ENCODE peak calls at places on chromosomes 11 and 22, in six cellular contexts. One of them, this sample, is unnamed.

GRCh38 chr22:36328635-36329216 is 59.0 kb downstream of the MYH9 start:
- DNase-seq in naive thymus-derived CD4-positive, alpha-beta T cell: no peak
- DNase-seq in heart left ventricle: no peak
- DNase-seq in PC-3: peak; percentile 69
- DNase-seq in thoracic aorta: peak; percentile 62
- DNase-seq in lower lobe of right lung: no peak
- DNase-seq in this sample: peak; percentile 57

GRCh38 chr11:111538407-111539114 is 2.0 kb upstream of the LAYN start:
- DNase-seq in lower lobe of right lung: no peak
- DNase-seq in PC-3: peak; percentile 90
- DNase-seq in heart left ventricle: no peak
- DNase-seq in thoracic aorta: no peak
- DNase-seq in naive thymus-derived CD4-positive, alpha-beta T cell: no peak
- DNase-seq in this sample: no peak

GRCh38 chr11:82003671-82004148 is 730.0 kb downstream of the FAM181B start:
- DNase-seq in PC-3: no peak
- DNase-seq in heart left ventricle: no peak
- DNase-seq in thoracic aorta: no peak
- DNase-seq in naive thymus-derived CD4-positive, alpha-beta T cell: no peak
- DNase-seq in lower lobe of right lung: no peak
- DNase-seq in this sample: no peak

GRCh38 chr11:1937616-1938342 is 9.4 kb upstream of the MRPL23 start:
- DNase-seq in thoracic aorta: no peak
- DNase-seq in naive thymus-derived CD4-positive, alpha-beta T cell: no peak
- DNase-seq in heart left ventricle: no peak
- DNase-seq in PC-3: no peak
- DNase-seq in lower lobe of right lung: peak; percentile 41
- DNase-seq in this sample: peak; percentile 62

GRCh38 chr22:19358703-19359553 is 67.4 kb upstream of the CLTCL1 start:
- DNase-seq in heart left ventricle: no peak
- DNase-seq in thoracic aorta: no peak
- DNase-seq in lower lobe of right lung: no peak
- DNase-seq in naive thymus-derived CD4-positive, alpha-beta T cell: no peak
- DNase-seq in PC-3: no peak
- DNase-seq in this sample: no peak

GRCh38 chr22:36493690-36494110 is 12.3 kb upstream of the TXN2 start:
- DNase-seq in naive thymus-derived CD4-positive, alpha-beta T cell: no peak
- DNase-seq in lower lobe of right lung: peak; percentile 69
- DNase-seq in thoracic aorta: no peak
- DNase-seq in PC-3: no peak
- DNase-seq in heart left ventricle: peak; percentile 55
- DNase-seq in this sample: peak; percentile 67

GRCh38 chr11:63880031-63880841 is 36.7 kb downstream of the RCOR2 start:
- DNase-seq in lower lobe of right lung: no peak
- DNase-seq in thoracic aorta: no peak
- DNase-seq in PC-3: no peak
- DNase-seq in naive thymus-derived CD4-positive, alpha-beta T cell: no peak
- DNase-seq in heart left ventricle: no peak
- DNase-seq in this sample: no peak

GRCh38 chr22:36285545-36285944 is 32.6 kb downstream of the APOL1 start:
- DNase-seq in heart left ventricle: no peak
- DNase-seq in lower lobe of right lung: peak; percentile 44
- DNase-seq in naive thymus-derived CD4-positive, alpha-beta T cell: no peak
- DNase-seq in PC-3: no peak
- DNase-seq in thoracic aorta: no peak
- DNase-seq in this sample: peak; percentile 70

GRCh38 chr22:24119476-24119875 is 61.8 kb upstream of the SUSD2 start:
- DNase-seq in thoracic aorta: no peak
- DNase-seq in naive thymus-derived CD4-positive, alpha-beta T cell: no peak
- DNase-seq in PC-3: no peak
- DNase-seq in heart left ventricle: no peak
- DNase-seq in lower lobe of right lung: peak; percentile 35
- DNase-seq in this sample: no peak

GRCh38 chr11:102983491-102983890 is 28.0 kb upstream of the MMP13 start:
- DNase-seq in naive thymus-derived CD4-positive, alpha-beta T cell: no peak
- DNase-seq in lower lobe of right lung: no peak
- DNase-seq in PC-3: no peak
- DNase-seq in heart left ventricle: no peak
- DNase-seq in thoracic aorta: no peak
- DNase-seq in this sample: no peak

GRCh38 chr11:83574516-83574915 is 288.3 kb upstream of the CCDC90B start:
- DNase-seq in PC-3: no peak
- DNase-seq in lower lobe of right lung: no peak
- DNase-seq in thoracic aorta: no peak
- DNase-seq in heart left ventricle: no peak
- DNase-seq in naive thymus-derived CD4-positive, alpha-beta T cell: no peak
- DNase-seq in this sample: no peak

GRCh38 chr11:95218149-95218548 is 12.9 kb downstream of the SESN3 start:
- DNase-seq in heart left ventricle: no peak
- DNase-seq in naive thymus-derived CD4-positive, alpha-beta T cell: no peak
- DNase-seq in lower lobe of right lung: no peak
- DNase-seq in thoracic aorta: no peak
- DNase-seq in PC-3: no peak
- DNase-seq in this sample: no peak

GRCh38 chr11:1443737-1444136 is 42.8 kb downstream of the MOB2 start:
- DNase-seq in lower lobe of right lung: no peak
- DNase-seq in thoracic aorta: no peak
- DNase-seq in heart left ventricle: no peak
- DNase-seq in naive thymus-derived CD4-positive, alpha-beta T cell: no peak
- DNase-seq in PC-3: no peak
- DNase-seq in this sample: no peak

GRCh38 chr22:42649261-42650056 is at the start of gene CYB5R3:
- DNase-seq in thoracic aorta: no peak
- DNase-seq in naive thymus-derived CD4-positive, alpha-beta T cell: peak; percentile 79
- DNase-seq in lower lobe of right lung: peak; percentile 88
- DNase-seq in PC-3: peak; percentile 55
- DNase-seq in heart left ventricle: peak; percentile 88
- DNase-seq in this sample: peak; percentile 88

GRCh38 chr22:41648431-41648830 is 27.3 kb downstream of the XRCC6 start:
- DNase-seq in PC-3: no peak
- DNase-seq in thoracic aorta: no peak
- DNase-seq in naive thymus-derived CD4-positive, alpha-beta T cell: no peak
- DNase-seq in lower lobe of right lung: no peak
- DNase-seq in heart left ventricle: no peak
- DNase-seq in this sample: no peak

GRCh38 chr11:25943777-25944661 is 387.9 kb upstream of the ANO3 start:
- DNase-seq in thoracic aorta: no peak
- DNase-seq in naive thymus-derived CD4-positive, alpha-beta T cell: no peak
- DNase-seq in heart left ventricle: no peak
- DNase-seq in PC-3: no peak
- DNase-seq in lower lobe of right lung: no peak
- DNase-seq in this sample: peak; percentile 52

GRCh38 chr11:43943931-43944751 is 1.7 kb downstream of the C11orf96 start:
- DNase-seq in lower lobe of right lung: peak; percentile 53
- DNase-seq in naive thymus-derived CD4-positive, alpha-beta T cell: no peak
- DNase-seq in thoracic aorta: no peak
- DNase-seq in PC-3: peak; percentile 30
- DNase-seq in heart left ventricle: no peak
- DNase-seq in this sample: no peak

GRCh38 chr22:47299211-47299878 is 536.9 kb downstream of the TBC1D22A start:
- DNase-seq in PC-3: no peak
- DNase-seq in thoracic aorta: no peak
- DNase-seq in naive thymus-derived CD4-positive, alpha-beta T cell: no peak
- DNase-seq in lower lobe of right lung: no peak
- DNase-seq in heart left ventricle: no peak
- DNase-seq in this sample: no peak

GRCh38 chr22:47300698-47301405 is 538.4 kb downstream of the TBC1D22A start:
- DNase-seq in thoracic aorta: no peak
- DNase-seq in naive thymus-derived CD4-positive, alpha-beta T cell: no peak
- DNase-seq in heart left ventricle: no peak
- DNase-seq in PC-3: no peak
- DNase-seq in lower lobe of right lung: no peak
- DNase-seq in this sample: no peak

GRCh38 chr22:47301820-47302475 is 539.5 kb downstream of the TBC1D22A start:
- DNase-seq in naive thymus-derived CD4-positive, alpha-beta T cell: no peak
- DNase-seq in thoracic aorta: no peak
- DNase-seq in heart left ventricle: no peak
- DNase-seq in lower lobe of right lung: no peak
- DNase-seq in PC-3: no peak
- DNase-seq in this sample: no peak

GRCh38 chr22:47298017-47298820 is 535.8 kb downstream of the TBC1D22A start:
- DNase-seq in PC-3: no peak
- DNase-seq in thoracic aorta: no peak
- DNase-seq in naive thymus-derived CD4-positive, alpha-beta T cell: no peak
- DNase-seq in heart left ventricle: no peak
- DNase-seq in lower lobe of right lung: no peak
- DNase-seq in this sample: no peak

DNA sequence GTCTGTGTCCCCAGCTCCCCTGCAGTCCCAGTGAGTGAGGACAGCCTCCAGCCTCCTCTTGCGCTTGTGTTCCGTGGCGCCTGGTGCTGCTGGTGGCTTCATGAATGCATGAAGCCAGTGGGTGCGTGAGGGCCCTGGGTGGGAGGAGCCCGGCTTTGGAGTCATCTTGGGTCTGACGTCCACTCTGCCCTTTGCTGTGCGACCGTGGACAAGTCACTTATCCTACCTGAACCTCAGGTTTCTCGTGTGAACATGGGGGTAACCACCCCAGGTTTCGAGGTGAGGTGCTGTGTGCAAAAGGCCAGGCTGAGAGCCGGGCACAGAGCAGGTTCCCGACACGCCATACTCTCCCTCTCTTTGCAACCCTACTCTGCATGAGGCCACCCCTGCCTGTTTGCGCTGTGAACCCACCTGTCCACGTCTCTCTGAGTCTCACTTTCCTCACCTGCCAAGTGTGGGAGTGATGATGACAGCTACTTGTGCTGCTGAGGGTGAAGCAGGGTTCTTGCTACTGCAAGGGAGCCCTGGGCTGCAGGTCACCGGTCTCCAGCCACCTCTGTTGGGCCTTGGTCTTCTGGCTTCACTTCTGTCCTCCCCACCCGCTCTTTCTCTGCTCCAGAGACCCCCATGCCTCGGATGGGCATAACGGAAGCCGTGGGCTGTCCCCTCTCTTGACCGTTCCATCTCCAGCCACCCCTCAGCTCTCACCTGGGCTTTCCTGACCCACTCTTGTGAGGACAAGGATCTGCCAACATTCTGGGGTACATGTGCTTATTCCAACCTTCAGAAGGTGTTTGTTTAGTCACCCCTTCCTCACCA is 537.6 kb downstream of the TBC1D22A start:
- DNase-seq in thoracic aorta: no peak
- DNase-seq in lower lobe of right lung: no peak
- DNase-seq in heart left ventricle: peak; percentile 0
- DNase-seq in PC-3: no peak
- DNase-seq in naive thymus-derived CD4-positive, alpha-beta T cell: no peak
- DNase-seq in this sample: no peak
- H3K27ac ChIP-seq in thoracic aorta: no peak overlapping the region
- H3K27ac ChIP-seq in lower lobe of right lung: no peak overlapping the region
- H3K27ac ChIP-seq in heart left ventricle: no peak overlapping the region
- H3K27ac ChIP-seq in PC-3: no peak overlapping the region
- H3K27ac ChIP-seq in naive thymus-derived CD4-positive, alpha-beta T cell: no peak overlapping the region
- H3K27ac ChIP-seq in this sample: no peak overlapping the region

DNA sequence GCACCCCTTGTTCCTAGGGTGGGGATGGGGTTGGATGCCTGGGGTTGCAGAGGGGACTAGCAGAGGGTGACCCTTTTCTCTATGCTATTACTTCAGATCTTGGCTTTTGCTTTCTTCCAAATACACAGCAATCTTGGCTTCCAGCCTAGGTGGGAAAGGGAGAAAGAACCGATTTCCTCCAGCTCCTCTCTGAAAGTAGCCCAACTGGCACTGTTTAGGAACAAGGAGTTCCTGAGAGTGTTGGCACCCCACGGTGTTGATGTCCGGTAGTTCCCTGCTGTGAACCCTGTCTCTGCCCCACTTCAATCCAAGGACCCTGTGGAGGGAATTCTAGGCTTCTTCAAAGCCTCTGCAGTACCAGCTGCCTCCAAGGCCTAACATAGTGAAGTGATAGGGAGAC is 1.1 kb upstream of the SLC3A2 start:
- DNase-seq in thoracic aorta: no peak
- DNase-seq in PC-3: no peak
- DNase-seq in lower lobe of right lung: no peak
- DNase-seq in naive thymus-derived CD4-positive, alpha-beta T cell: no peak
- DNase-seq in heart left ventricle: no peak
- DNase-seq in this sample: no peak
- H3K36me3 ChIP-seq in thoracic aorta: peaks cover 22% of the 10 kb centered on the region
- H3K36me3 ChIP-seq in PC-3: peaks cover 44% of the 10 kb centered on the region
- H3K36me3 ChIP-seq in lower lobe of right lung: peaks cover 23% of the 10 kb centered on the region
- H3K36me3 ChIP-seq in naive thymus-derived CD4-positive, alpha-beta T cell: peaks cover 27% of the 10 kb centered on the region
- H3K36me3 ChIP-seq in heart left ventricle: peaks cover 24% of the 10 kb centered on the region
- H3K36me3 ChIP-seq in this sample: no peaks in the 10 kb centered on the region

DNA sequence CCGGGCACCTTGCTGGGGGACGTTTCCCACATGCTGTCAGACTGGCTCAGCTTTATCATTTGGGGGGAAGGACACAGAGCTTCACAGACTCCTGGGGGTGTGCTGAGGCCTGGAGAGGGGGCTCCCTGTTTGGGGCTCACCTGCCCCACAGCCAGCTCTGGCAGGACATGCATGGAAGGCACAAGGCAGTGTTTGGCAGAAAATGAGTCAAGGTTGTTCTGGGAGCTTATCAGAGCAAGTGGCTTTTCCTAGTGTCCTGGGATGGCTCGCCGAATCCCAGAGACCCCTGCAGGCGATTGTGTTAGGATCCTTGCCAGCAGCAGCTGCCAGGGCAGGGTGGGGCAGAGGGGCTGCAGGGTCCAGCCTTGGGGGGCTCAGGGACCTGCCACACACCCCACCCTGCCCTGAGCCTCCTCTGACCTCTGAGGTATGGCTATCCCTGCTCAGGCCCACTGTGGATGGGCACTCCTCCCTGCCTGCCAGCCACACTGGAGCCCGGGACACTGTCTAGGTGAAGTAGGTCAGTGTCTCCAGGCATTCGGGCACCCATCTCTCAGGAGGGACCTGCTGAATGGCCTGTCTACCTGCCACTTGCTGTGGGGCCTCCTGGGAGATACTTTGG is 1323.0 kb downstream of the BRD1 start:
- DNase-seq in thoracic aorta: no peak
- DNase-seq in naive thymus-derived CD4-positive, alpha-beta T cell: no peak
- DNase-seq in PC-3: no peak
- DNase-seq in lower lobe of right lung: peak; percentile 20
- DNase-seq in heart left ventricle: no peak
- DNase-seq in this sample: peak; percentile 54
- H3K27me3 ChIP-seq in thoracic aorta: no peaks in the 10 kb centered on the region
- H3K27me3 ChIP-seq in naive thymus-derived CD4-positive, alpha-beta T cell: no peaks in the 10 kb centered on the region
- H3K27me3 ChIP-seq in PC-3: no peaks in the 10 kb centered on the region
- H3K27me3 ChIP-seq in lower lobe of right lung: no peaks in the 10 kb centered on the region
- H3K27me3 ChIP-seq in heart left ventricle: no peaks in the 10 kb centered on the region
- H3K27me3 ChIP-seq in this sample: no peaks in the 10 kb centered on the region

GRCh38 chr11:15111215-15111614 is 3.5 kb upstream of the INSC start:
- DNase-seq in heart left ventricle: no peak
- DNase-seq in lower lobe of right lung: no peak
- DNase-seq in PC-3: no peak
- DNase-seq in thoracic aorta: no peak
- DNase-seq in naive thymus-derived CD4-positive, alpha-beta T cell: no peak
- DNase-seq in this sample: no peak

GRCh38 chr11:15106201-15106965 is 8.3 kb upstream of the INSC start:
- DNase-seq in lower lobe of right lung: no peak
- DNase-seq in heart left ventricle: no peak
- DNase-seq in naive thymus-derived CD4-positive, alpha-beta T cell: no peak
- DNase-seq in thoracic aorta: no peak
- DNase-seq in PC-3: peak; percentile 60
- DNase-seq in this sample: no peak

GRCh38 chr11:15109602-15110001 is 5.1 kb upstream of the INSC start:
- DNase-seq in heart left ventricle: no peak
- DNase-seq in naive thymus-derived CD4-positive, alpha-beta T cell: no peak
- DNase-seq in PC-3: no peak
- DNase-seq in thoracic aorta: no peak
- DNase-seq in lower lobe of right lung: no peak
- DNase-seq in this sample: no peak

GRCh38 chr11:15108592-15109130 is 6.1 kb upstream of the INSC start:
- DNase-seq in thoracic aorta: no peak
- DNase-seq in naive thymus-derived CD4-positive, alpha-beta T cell: no peak
- DNase-seq in lower lobe of right lung: no peak
- DNase-seq in heart left ventricle: no peak
- DNase-seq in PC-3: no peak
- DNase-seq in this sample: no peak

GRCh38 chr11:15107730-15108515 is 6.8 kb upstream of the INSC start:
- DNase-seq in PC-3: peak; percentile 16
- DNase-seq in naive thymus-derived CD4-positive, alpha-beta T cell: no peak
- DNase-seq in thoracic aorta: no peak
- DNase-seq in heart left ventricle: no peak
- DNase-seq in lower lobe of right lung: no peak
- DNase-seq in this sample: no peak
- H3K27ac ChIP-seq in PC-3: no peak overlapping the region
- H3K27ac ChIP-seq in naive thymus-derived CD4-positive, alpha-beta T cell: no peak overlapping the region
- H3K27ac ChIP-seq in thoracic aorta: no peak overlapping the region
- H3K27ac ChIP-seq in heart left ventricle: no peak overlapping the region
- H3K27ac ChIP-seq in lower lobe of right lung: no peak overlapping the region
- H3K27ac ChIP-seq in this sample: no peak overlapping the region